ENCODE peak calls at places on chromosomes 3 and 15, in seven cellular contexts. M is cardiac muscle cell, G is body of pancreas, F is K562, H is HL-60, L is ovary, O is astrocyte. W is an unnamed sample.

GRCh38 chr3:1326546-1326945 is 233.7 kb downstream of the CNTN6 start:
- DNase-seq in M (no peak), H (no peak), F (no peak), L (no peak), G (no peak), O (no peak), W (no peak)

GRCh38 chr15:35151381-35151780 is 66.3 kb upstream of the NANOGP8 start:
- DNase-seq in L (no peak), F (no peak), O (no peak), M (no peak), H (no peak), G (no peak), W (no peak)

GRCh38 chr3:168974628-168975403 is 688.7 kb downstream of the MECOM start:
- DNase-seq in O (no peak), L (no peak), H (no peak), G (no peak), M (no peak), F (no peak), W (no peak)

GRCh38 chr15:27545494-27546255 is 553.4 kb downstream of the OCA2 start:
- DNase-seq in F (peak), L (no peak), M (no peak), O (peak), H (no peak), G (no peak), W (no peak)

GRCh38 chr3:94162700-94163099 is 99.8 kb downstream of the NSUN3 start:
- DNase-seq in F (peak), O (peak), L (no peak), H (no peak), M (no peak), G (no peak), W (no peak)

GRCh38 chr3:94179059-94179458 is 116.2 kb downstream of the NSUN3 start:
- DNase-seq in M (no peak), G (no peak), L (no peak), O (no peak), H (no peak), F (no peak), W (no peak)

GRCh38 chr3:122793568-122794416 is at the start of gene HSPBAP1:
- DNase-seq in L (peak), O (peak), M (peak), G (peak), H (peak), F (peak), W (peak)

GRCh38 chr3:135637033-135637432 is 328.5 kb upstream of the PPP2R3A start:
- DNase-seq in M (no peak), L (no peak), F (no peak), H (no peak), O (no peak), G (no peak), W (no peak)

GRCh38 chr3:190116551-190117067 is 4.1 kb downstream of the P3H2 start:
- DNase-seq in F (no peak), O (peak), M (no peak), H (no peak), G (no peak), L (no peak), W (no peak)

GRCh38 chr3:153080778-153081240 is 81.2 kb upstream of the RAP2B start:
- DNase-seq in H (no peak), G (no peak), L (no peak), F (peak), M (no peak), O (no peak), W (no peak)

GRCh38 chr15:62636823-62637320 is 405.7 kb upstream of the TPM1 start:
- DNase-seq in G (no peak), L (no peak), F (no peak), H (no peak), O (no peak), M (no peak), W (no peak)

GRCh38 chr3:39499651-39500273 is 32.3 kb downstream of the MOBP start:
- DNase-seq in O (no peak), F (no peak), M (no peak), H (no peak), G (no peak), L (no peak), W (no peak)

GRCh38 chr15:29914441-29915053 is 92.3 kb upstream of the TJP1 start:
- DNase-seq in L (no peak), G (peak), F (no peak), O (no peak), M (no peak), H (no peak), W (no peak)

GRCh38 chr15:35397027-35397426 is 148.9 kb downstream of the DPH6 start:
- DNase-seq in F (no peak), L (no peak), O (no peak), M (no peak), G (no peak), H (no peak), W (no peak)

GRCh38 chr15:74855857-74856256 is 12.9 kb upstream of the ULK3 start:
- DNase-seq in F (no peak), H (no peak), M (no peak), O (no peak), G (no peak), L (no peak), W (no peak)

GRCh38 chr15:40241305-40242215 is 2.7 kb downstream of the PAK6 start:
- DNase-seq in O (no peak), F (no peak), H (no peak), G (no peak), M (no peak), L (no peak), W (no peak)

GRCh38 chr15:51227967-51228783 is 110.2 kb downstream of the CYP19A1 start:
- DNase-seq in G (no peak), H (peak), F (peak), L (no peak), O (peak), M (peak), W (no peak)

DNA sequence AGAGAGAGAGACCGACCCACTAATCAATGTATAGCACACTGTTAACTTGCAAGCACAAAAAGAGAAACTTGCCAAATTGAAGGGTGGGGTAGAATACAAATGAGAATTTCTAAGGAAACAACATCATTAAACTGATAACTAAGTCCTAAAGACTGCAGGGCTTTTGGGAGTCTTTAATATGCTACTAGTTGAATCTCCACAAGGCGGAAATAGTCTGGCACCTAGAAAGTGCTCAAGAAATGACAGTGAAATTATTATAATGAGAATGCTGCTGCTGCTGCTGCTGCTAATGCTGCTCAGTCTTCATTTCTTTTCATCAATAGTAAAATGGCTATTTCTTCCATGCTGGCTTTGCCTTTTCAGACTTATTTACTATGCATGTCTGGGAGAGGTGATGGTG is 91.8 kb downstream of the BTD start:
- DNase-seq in M (no peak), G (no peak), F (no peak), O (peak), H (no peak), L (no peak), W (no peak)
- TF ChIP-seq CTCF in M (no peak), G (peak), F (no peak), O (peak), H (no peak), L (no peak), W (no peak)

GRCh38 chr3:187139126-187139894 is at the start of gene RPL39L:
- DNase-seq in M (peak), L (peak), G (peak), F (peak), H (peak), O (peak), W (peak)
- H3K27ac ChIP-seq in M (no peak), L (no peak), G (peak), F (peak), H (peak), O (peak), W (peak)

DNA sequence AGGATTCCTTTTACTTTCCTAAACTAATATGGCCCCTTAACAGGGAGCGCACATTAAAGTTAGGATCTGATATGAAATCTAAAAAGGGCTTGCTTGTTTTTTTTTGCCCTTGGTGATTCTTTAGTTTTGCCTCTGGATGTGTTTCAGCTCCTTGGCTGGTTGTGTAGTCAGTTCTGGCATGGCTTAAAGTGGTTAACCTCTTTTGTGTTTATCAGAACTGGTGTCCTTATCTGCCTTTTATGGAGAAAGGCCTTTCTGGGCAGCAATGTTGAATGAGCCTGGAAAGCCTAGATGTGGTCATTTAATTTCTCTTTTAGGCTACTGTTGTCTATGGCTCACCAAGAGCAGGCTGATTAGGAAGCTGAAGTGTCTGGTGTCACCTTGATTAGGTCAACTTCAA is 254.4 kb upstream of the ROPN1 start:
- DNase-seq in M (no peak), G (no peak), L (no peak), O (peak), H (no peak), F (no peak), W (no peak)
- TF ChIP-seq CTCF in M (no peak), G (no peak), L (no peak), O (no peak), H (no peak), F (no peak), W (no peak)

GRCh38 chr3:119795849-119796248 is 13.9 kb downstream of the NR1I2 start:
- DNase-seq in L (no peak), G (no peak), F (no peak), H (no peak), O (no peak), M (no peak), W (no peak)
- H3K27ac ChIP-seq in L (no peak), G (no peak), F (peak), H (no peak), O (no peak), M (no peak), W (no peak)

W was measured in lung.